ENCODE peak calls at places on chromosomes 4 and X, in four cellular contexts. I is Caco-2, Z is activated T-cell treated with anti-CD3 and anti-CD28 coated beads for 48 hours, U is NCI-H2081. L is an unnamed sample.
A peak's percentile ranks its signal among the peaks of the same experiment; 100 is the strongest.

GRCh38 chrX:103562801-103563200 is 22.5 kb upstream of the TCEAL4 start:
- DNase-seq in I (no peak), Z (no peak), U (no peak), L (no peak)

GRCh38 chrX:129581904-129582303 is 41.8 kb downstream of the OCRL start:
- DNase-seq in I (no peak), Z (no peak), U (no peak), L (no peak)

GRCh38 chr4:3148926-3149325 is 74.4 kb downstream of the HTT start:
- DNase-seq in I (no peak), Z (no peak), U (no peak), L (no peak)

GRCh38 chr4:183264614-183265013 is 55.5 kb downstream of the CLDN22 start:
- DNase-seq in I (no peak), Z (no peak), U (no peak), L (peak; percentile 20)

GRCh38 chr4:4670869-4671268 is 129.0 kb upstream of the STX18 start:
- DNase-seq in I (no peak), Z (no peak), U (no peak), L (no peak)

GRCh38 chr4:25993564-25994185 is 79.7 kb downstream of the SMIM20 start:
- DNase-seq in I (peak; percentile 42), Z (peak; percentile 30), U (no peak), L (peak; percentile 26)

GRCh38 chr4:156970501-156971167 is 965 bp downstream of the PDGFC start:
- DNase-seq in I (peak; percentile 72), Z (no peak), U (no peak), L (peak; percentile 82)

GRCh38 chr4:578451-579443 is 2.7 kb upstream of the TMEM271 start:
- DNase-seq in I (no peak), Z (no peak), U (no peak), L (no peak)

GRCh38 chrX:38117485-38117884 is 103.2 kb downstream of the SRPX start:
- DNase-seq in I (no peak), Z (no peak), U (peak; percentile 23), L (peak; percentile 58)

GRCh38 chrX:38561951-38562719 is 793 bp downstream of the TSPAN7 start:
- DNase-seq in I (peak; percentile 4), Z (no peak), U (peak; percentile 58), L (peak; percentile 11)

GRCh38 chr4:53541577-53542206 is 49.6 kb downstream of the LNX1 start:
- DNase-seq in I (no peak), Z (no peak), U (peak; percentile 50), L (peak; percentile 71)

GRCh38 chr4:176791591-176792347 is 953 bp downstream of the VEGFC start:
- DNase-seq in I (no peak), Z (no peak), U (no peak), L (peak; percentile 70)

GRCh38 chr4:55447108-55447708 is 51.5 kb downstream of the TMEM165 start:
- DNase-seq in I (no peak), Z (no peak), U (no peak), L (no peak)

GRCh38 chr4:141686146-141686775 is 49.9 kb downstream of the IL15 start:
- DNase-seq in I (no peak), Z (no peak), U (no peak), L (peak; percentile 14)

GRCh38 chr4:158299459-158300007 is 89.2 kb downstream of the TMEM144 start:
- DNase-seq in I (peak; percentile 42), Z (no peak), U (no peak), L (no peak)

GRCh38 chr4:38663021-38663800 is 788 bp upstream of the KLF3 start:
- DNase-seq in I (no peak), Z (peak; percentile 53), U (no peak), L (peak; percentile 96)

GRCh38 chr4:7672601-7673000 is 237.9 kb upstream of the PSAPL1 start:
- DNase-seq in I (no peak), Z (no peak), U (no peak), L (no peak)

GRCh38 chr4:93502991-93503390 is 325.6 kb upstream of the ATOH1 start:
- DNase-seq in I (no peak), Z (no peak), U (no peak), L (no peak)

GRCh38 chrX:51894697-51895336 is 1.4 kb downstream of the MAGED1 start:
- DNase-seq in I (no peak), Z (no peak), U (peak; percentile 25), L (peak; percentile 46)

GRCh38 chrX:55787063-55787462 is 69.5 kb downstream of the RRAGB start:
- DNase-seq in I (no peak), Z (no peak), U (no peak), L (no peak)

GRCh38 chr4:100984901-100985300 is 362.4 kb downstream of the PPP3CA start:
- DNase-seq in I (no peak), Z (no peak), U (no peak), L (peak; percentile 67)

GRCh38 chr4:37324526-37324925 is 80.0 kb downstream of the NWD2 start:
- DNase-seq in I (no peak), Z (no peak), U (peak; percentile 19), L (no peak)

GRCh38 chrX:119410027-119410819 is 11.1 kb downstream of the SLC25A43 start:
- DNase-seq in I (peak; percentile 83), Z (no peak), U (no peak), L (peak; percentile 92)

GRCh38 chrX:55908685-55909212 is 191.2 kb downstream of the RRAGB start:
- DNase-seq in I (peak; percentile 13), Z (no peak), U (no peak), L (peak; percentile 29)

L was measured in astrocyte of the hippocampus.